ENCODE peak calls at places on chromosomes 2 and 18, in five cellular contexts. X is K562, I is HCT116, K is HepG2, V is H1. Y is an unnamed sample.

GRCh38 chr2:7930800-7931635 is 750.8 kb upstream of the ID2 start:
- DNase-seq in K (no peak), V (no peak), I (no peak), X (no peak), Y (no peak)

GRCh38 chr2:168396131-168396530 is 59.9 kb upstream of the CERS6 start:
- DNase-seq in V (no peak), I (no peak), K (no peak), X (no peak), Y (no peak)

GRCh38 chr18:79888016-79888415 is 63.4 kb downstream of the SLC66A2 start:
- DNase-seq in K (no peak), I (no peak), V (no peak), X (no peak), Y (no peak)

GRCh38 chr18:627211-627610 is 30.2 kb upstream of the TYMS start:
- DNase-seq in X (no peak), K (no peak), I (no peak), V (no peak), Y (no peak)

GRCh38 chr2:148515976-148516375 is 128.6 kb upstream of the EPC2 start:
- DNase-seq in V (no peak), K (no peak), I (no peak), X (no peak), Y (peak)

GRCh38 chr2:59083075-59083792 is 842.1 kb upstream of the FANCL start:
- DNase-seq in X (no peak), V (no peak), I (no peak), K (no peak), Y (no peak)

GRCh38 chr2:234308814-234309195 is 188.1 kb downstream of the ARL4C start:
- DNase-seq in K (no peak), I (no peak), X (no peak), V (no peak), Y (peak)

GRCh38 chr2:53755022-53755630 is 12.5 kb upstream of the CHAC2 start:
- DNase-seq in I (no peak), V (no peak), K (no peak), X (no peak), Y (no peak)

GRCh38 chr2:121825003-121825950 is 69.8 kb downstream of the TSN start:
- DNase-seq in X (no peak), K (no peak), V (no peak), I (no peak), Y (no peak)

GRCh38 chr2:43884674-43885073 is 45.9 kb downstream of the ABCG8 start:
- DNase-seq in I (no peak), X (no peak), K (peak), V (no peak), Y (no peak)

GRCh38 chr2:56372071-56372656 is 188.4 kb downstream of the CCDC85A start:
- DNase-seq in V (no peak), I (no peak), X (no peak), K (no peak), Y (no peak)

GRCh38 chr2:925711-926110 is 24.9 kb upstream of the SNTG2 start:
- DNase-seq in V (no peak), X (no peak), I (no peak), K (no peak), Y (no peak)

GRCh38 chr2:45922577-45922988 is 271.1 kb downstream of the PRKCE start:
- DNase-seq in I (no peak), X (no peak), V (no peak), K (no peak), Y (no peak)

GRCh38 chr18:78090584-78090983 is 840.9 kb downstream of the GALR1 start:
- DNase-seq in I (no peak), V (no peak), K (no peak), X (no peak), Y (no peak)

GRCh38 chr2:48248251-48248933 is 281.6 kb upstream of the STON1 start:
- DNase-seq in K (peak), I (peak), X (no peak), V (peak), Y (peak)

GRCh38 chr18:66046025-66046602 is 295.3 kb downstream of the CDH7 start:
- DNase-seq in V (no peak), I (no peak), K (no peak), X (no peak), Y (no peak)

GRCh38 chr18:9707381-9708056 is 582 bp upstream of the RAB31 start:
- DNase-seq in I (no peak), X (no peak), K (no peak), V (no peak), Y (peak)
- TF ChIP-seq EZH2 in I (no peak), X (no peak), K (no peak), V (no peak), Y (no peak)

DNA sequence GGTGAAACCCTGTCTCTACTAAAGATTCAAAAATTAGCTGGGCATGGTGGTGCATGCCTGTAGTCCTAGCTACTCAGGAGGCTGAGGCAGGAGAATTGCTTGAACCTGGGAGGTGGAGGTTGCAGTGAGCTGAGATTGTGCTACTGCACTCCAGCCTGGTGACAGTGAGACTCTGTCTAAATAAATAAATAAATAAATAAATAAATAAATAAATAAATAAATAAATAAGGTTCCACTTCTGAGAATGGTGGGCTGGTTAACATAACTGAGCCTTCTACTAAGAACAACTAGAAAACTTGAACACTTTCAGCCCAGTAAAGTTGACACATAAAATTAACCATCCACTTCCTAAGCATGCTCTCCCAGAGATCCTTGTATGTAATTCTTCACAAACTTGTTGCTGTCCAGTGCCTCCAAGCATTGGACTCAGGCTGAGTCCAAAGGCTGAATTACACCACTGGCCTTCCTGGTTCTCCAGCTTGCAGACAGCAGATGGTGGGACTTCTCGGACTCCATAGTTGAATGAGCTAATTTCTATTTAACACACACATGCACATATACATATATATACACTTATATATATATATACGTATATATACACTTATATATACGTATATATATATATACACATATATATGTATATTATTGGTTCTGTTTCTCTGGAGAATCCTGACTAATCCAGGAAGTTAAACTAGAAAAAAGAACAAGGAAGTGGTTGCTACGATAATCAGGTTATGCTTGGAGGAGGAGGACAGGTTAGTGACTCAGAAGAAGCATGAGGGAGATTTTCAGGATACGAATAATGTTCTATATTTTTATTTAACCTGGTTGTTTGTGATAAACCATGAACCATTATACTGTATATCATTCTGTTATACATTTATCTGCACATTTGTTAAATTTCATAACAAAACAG is 348.8 kb downstream of the METTL4 start:
- DNase-seq in I (no peak), X (no peak), K (no peak), V (no peak), Y (peak)
- H3K27ac ChIP-seq in I (no peak), X (no peak), K (no peak), V (no peak), Y (no peak)

GRCh38 chr2:113179446-113180045 is 5.8 kb downstream of the PSD4 start:
- DNase-seq in I (no peak), V (no peak), X (no peak), K (no peak), Y (no peak)

GRCh38 chr2:113180131-113180946 is 6.6 kb downstream of the PSD4 start:
- DNase-seq in K (peak), V (no peak), I (no peak), X (peak), Y (no peak)

GRCh38 chr2:113182471-113183260 is 8.9 kb downstream of the PSD4 start:
- DNase-seq in I (no peak), V (no peak), K (no peak), X (no peak), Y (no peak)

GRCh38 chr2:113183264-113183663 is 9.5 kb downstream of the PSD4 start:
- DNase-seq in I (no peak), V (no peak), X (no peak), K (no peak), Y (no peak)

GRCh38 chr2:113181491-113182051 is 7.8 kb downstream of the PSD4 start:
- DNase-seq in K (no peak), V (no peak), I (no peak), X (peak), Y (peak)
- TF ChIP-seq POLR2A in K (no peak), V (no peak), I (no peak), X (no peak), Y (no peak)

GRCh38 chr2:72917875-72918660 is 749 bp downstream of the EMX1 start:
- DNase-seq in I (no peak), K (no peak), X (no peak), V (no peak), Y (no peak)
- TF ChIP-seq EZH2 in I (no peak), K (peak), X (no peak), V (peak), Y (peak)

GRCh38 chr2:219417374-219417773 is 803 bp upstream of the DES start:
- DNase-seq in V (no peak), I (no peak), K (no peak), X (peak), Y (no peak)

GRCh38 chr2:219415580-219416232 is 2.5 kb upstream of the DES start:
- DNase-seq in V (no peak), I (no peak), K (no peak), X (peak), Y (no peak)

GRCh38 chr2:219416938-219417337 is 1.2 kb upstream of the DES start:
- DNase-seq in K (no peak), V (no peak), I (no peak), X (no peak), Y (no peak)

GRCh38 chr2:219416233-219416598 is 2.0 kb upstream of the DES start:
- DNase-seq in I (no peak), K (no peak), X (no peak), V (no peak), Y (no peak)

DNA sequence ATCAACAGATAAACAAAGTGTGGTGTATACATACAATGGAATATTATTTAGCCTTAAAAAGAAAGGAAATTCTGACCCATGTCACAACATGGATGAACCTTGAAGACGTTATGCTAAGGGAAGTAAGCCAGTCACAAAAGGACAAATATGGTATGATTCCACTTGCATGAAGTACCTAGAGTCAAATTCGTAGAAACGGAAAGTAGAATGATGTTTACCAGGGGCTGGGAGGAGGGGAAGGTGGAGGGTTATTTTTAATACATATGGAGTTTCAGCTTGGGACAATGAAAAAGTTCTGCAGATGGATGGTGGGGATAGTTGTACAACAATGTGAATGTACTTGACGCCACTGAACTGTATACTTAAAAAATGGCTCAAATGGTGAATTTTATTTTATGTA is 3.3 kb upstream of the DES start:
- DNase-seq in I (no peak), X (no peak), V (no peak), K (no peak), Y (no peak)
- H3K27ac ChIP-seq in I (no peak), X (no peak), V (no peak), K (no peak), Y (no peak)

GRCh38 chr2:159712194-159712928 is at the start of gene MARCHF7:
- DNase-seq in I (peak), X (peak), V (peak), K (peak), Y (peak)
- TF ChIP-seq POLR2A in I (peak), X (peak), V (peak), K (peak), Y (peak)

GRCh38 chr2:174335605-174336402 is 1.1 kb downstream of the SP9 start:
- DNase-seq in V (no peak), X (peak), K (no peak), I (no peak), Y (peak)
- TF ChIP-seq EZH2 in V (peak), X (peak), K (no peak), I (no peak), Y (peak)

DNA sequence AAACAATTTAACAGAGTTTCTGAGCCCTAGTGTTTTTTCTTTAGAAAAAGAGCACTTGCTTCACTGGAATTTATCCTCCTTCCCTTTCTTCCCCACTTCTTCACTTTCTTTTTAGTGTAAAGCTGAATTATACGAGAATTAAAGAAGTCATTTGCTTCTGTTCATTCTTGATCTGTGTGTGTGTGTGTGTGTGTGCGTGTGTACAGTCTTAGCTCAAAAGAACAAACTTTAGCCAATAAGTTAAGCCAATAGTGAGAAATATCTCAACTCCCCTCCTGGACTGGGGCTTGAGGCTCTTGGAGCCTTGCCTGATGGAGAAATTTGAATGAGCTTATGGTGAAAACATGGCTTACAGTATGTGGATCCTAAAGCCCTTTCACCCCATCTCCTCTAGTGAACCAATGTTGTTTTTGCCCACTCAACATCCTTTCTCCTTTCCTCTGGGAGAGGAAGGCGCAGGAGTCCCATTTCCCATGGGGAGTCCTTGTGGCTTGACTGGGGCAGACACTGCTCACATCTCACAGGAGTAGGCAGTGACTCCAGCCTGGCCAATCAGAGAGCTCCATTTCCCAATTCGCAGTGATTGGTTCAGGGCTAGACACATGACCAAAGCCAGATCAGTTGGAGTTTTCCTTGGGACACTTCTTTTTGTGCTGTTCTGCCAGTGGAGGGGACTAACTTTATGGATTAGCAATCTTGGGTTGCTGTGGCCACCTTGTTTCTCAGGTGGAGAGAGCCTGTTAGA is 16.3 kb upstream of the MYO3B start:
- DNase-seq in I (no peak), K (no peak), X (peak), V (no peak), Y (no peak)
- H3K27ac ChIP-seq in I (no peak), K (no peak), X (no peak), V (no peak), Y (no peak)

GRCh38 chr2:6760132-6760531 is 105.6 kb downstream of the CMPK2 start:
- DNase-seq in X (no peak), K (no peak), V (no peak), I (no peak), Y (no peak)
- TF ChIP-seq POLR2A in X (no peak), K (no peak), V (no peak), I (no peak), Y (no peak)

GRCh38 chr18:55779711-55780590 is 192.0 kb upstream of the TCF4 start:
- DNase-seq in X (peak), I (no peak), V (no peak), K (no peak), Y (peak)
- TF ChIP-seq EZH2 in X (no peak), I (no peak), V (peak), K (no peak), Y (no peak)